ENCODE peak calls at places on chromosomes 16 and 17, in ten cellular contexts. One of them, this sample, is unnamed.

GRCh38 chr17:78783711-78784396 is 1.8 kb upstream of the CYTH1 start:
- ATAC-seq in psoas muscle: no peak
- ATAC-seq in activated CD8-positive, alpha-beta T cell treated with anti-CD3 and anti-CD28 coated beads, Interleukin-2, amount 10 ng/mL, durations not matched to agents 7 days and 5 days: no peak
- ATAC-seq in A549: no peak
- ATAC-seq in naive thymus-derived CD8-positive, alpha-beta T cell: no peak
- ATAC-seq in left colon: no peak
- ATAC-seq in heart right ventricle: no peak
- ATAC-seq in left cardiac atrium: no peak
- ATAC-seq in Right ventricle myocardium superior: no peak
- ATAC-seq in HCT116: no peak
- ATAC-seq in this sample: no peak

GRCh38 chr16:48157302-48157701 is 1.5 kb upstream of the ABCC12 start:
- ATAC-seq in left cardiac atrium: no peak
- ATAC-seq in activated CD8-positive, alpha-beta T cell treated with anti-CD3 and anti-CD28 coated beads, Interleukin-2, amount 10 ng/mL, durations not matched to agents 7 days and 5 days: no peak
- ATAC-seq in A549: no peak
- ATAC-seq in left colon: no peak
- ATAC-seq in psoas muscle: no peak
- ATAC-seq in HCT116: no peak
- ATAC-seq in heart right ventricle: no peak
- ATAC-seq in naive thymus-derived CD8-positive, alpha-beta T cell: no peak
- ATAC-seq in Right ventricle myocardium superior: no peak
- ATAC-seq in this sample: no peak

GRCh38 chr16:2250652-2251280 is 621 bp downstream of the ECI1 start:
- ATAC-seq in left cardiac atrium: no peak
- ATAC-seq in naive thymus-derived CD8-positive, alpha-beta T cell: no peak
- ATAC-seq in Right ventricle myocardium superior: no peak
- ATAC-seq in psoas muscle: peak; percentile 5
- ATAC-seq in A549: peak; percentile 7
- ATAC-seq in HCT116: peak; percentile 29
- ATAC-seq in left colon: peak; percentile 36
- ATAC-seq in heart right ventricle: no peak
- ATAC-seq in activated CD8-positive, alpha-beta T cell treated with anti-CD3 and anti-CD28 coated beads, Interleukin-2, amount 10 ng/mL, durations not matched to agents 7 days and 5 days: no peak
- ATAC-seq in this sample: peak; percentile 4

GRCh38 chr17:19867654-19868395 is at the start of gene ULK2:
- ATAC-seq in A549: peak; percentile 81
- ATAC-seq in Right ventricle myocardium superior: peak; percentile 89
- ATAC-seq in left colon: peak; percentile 87
- ATAC-seq in left cardiac atrium: peak; percentile 83
- ATAC-seq in naive thymus-derived CD8-positive, alpha-beta T cell: peak; percentile 68
- ATAC-seq in psoas muscle: peak; percentile 75
- ATAC-seq in activated CD8-positive, alpha-beta T cell treated with anti-CD3 and anti-CD28 coated beads, Interleukin-2, amount 10 ng/mL, durations not matched to agents 7 days and 5 days: peak; percentile 77
- ATAC-seq in heart right ventricle: peak; percentile 80
- ATAC-seq in HCT116: peak; percentile 81
- ATAC-seq in this sample: peak; percentile 80

GRCh38 chr17:35432176-35433074 is at the start of gene SLFN12:
- ATAC-seq in left cardiac atrium: peak; percentile 93
- ATAC-seq in naive thymus-derived CD8-positive, alpha-beta T cell: peak; percentile 92
- ATAC-seq in heart right ventricle: peak; percentile 91
- ATAC-seq in Right ventricle myocardium superior: peak; percentile 91
- ATAC-seq in HCT116: no peak
- ATAC-seq in A549: no peak
- ATAC-seq in psoas muscle: peak; percentile 47
- ATAC-seq in activated CD8-positive, alpha-beta T cell treated with anti-CD3 and anti-CD28 coated beads, Interleukin-2, amount 10 ng/mL, durations not matched to agents 7 days and 5 days: peak; percentile 73
- ATAC-seq in left colon: peak; percentile 56
- ATAC-seq in this sample: peak; percentile 90

GRCh38 chr16:69712277-69712676 is 14.1 kb downstream of the NQO1 start:
- ATAC-seq in A549: peak; percentile 4
- ATAC-seq in naive thymus-derived CD8-positive, alpha-beta T cell: no peak
- ATAC-seq in left colon: no peak
- ATAC-seq in psoas muscle: no peak
- ATAC-seq in heart right ventricle: no peak
- ATAC-seq in activated CD8-positive, alpha-beta T cell treated with anti-CD3 and anti-CD28 coated beads, Interleukin-2, amount 10 ng/mL, durations not matched to agents 7 days and 5 days: no peak
- ATAC-seq in left cardiac atrium: no peak
- ATAC-seq in Right ventricle myocardium superior: no peak
- ATAC-seq in HCT116: no peak
- ATAC-seq in this sample: no peak

GRCh38 chr17:61536417-61536955 is 54.5 kb downstream of the NACA2 start:
- ATAC-seq in heart right ventricle: no peak
- ATAC-seq in Right ventricle myocardium superior: no peak
- ATAC-seq in HCT116: no peak
- ATAC-seq in naive thymus-derived CD8-positive, alpha-beta T cell: no peak
- ATAC-seq in A549: no peak
- ATAC-seq in psoas muscle: no peak
- ATAC-seq in activated CD8-positive, alpha-beta T cell treated with anti-CD3 and anti-CD28 coated beads, Interleukin-2, amount 10 ng/mL, durations not matched to agents 7 days and 5 days: no peak
- ATAC-seq in left cardiac atrium: no peak
- ATAC-seq in left colon: no peak
- ATAC-seq in this sample: peak; percentile 31

GRCh38 chr17:60086822-60087591 is 8.3 kb upstream of the HEATR6 start:
- ATAC-seq in psoas muscle: peak; percentile 59
- ATAC-seq in A549: peak; percentile 54
- ATAC-seq in activated CD8-positive, alpha-beta T cell treated with anti-CD3 and anti-CD28 coated beads, Interleukin-2, amount 10 ng/mL, durations not matched to agents 7 days and 5 days: no peak
- ATAC-seq in HCT116: no peak
- ATAC-seq in left cardiac atrium: no peak
- ATAC-seq in naive thymus-derived CD8-positive, alpha-beta T cell: no peak
- ATAC-seq in Right ventricle myocardium superior: no peak
- ATAC-seq in left colon: no peak
- ATAC-seq in heart right ventricle: no peak
- ATAC-seq in this sample: peak; percentile 64

GRCh38 chr16:89001117-89002027 is 24.4 kb upstream of the CBFA2T3 start:
- ATAC-seq in naive thymus-derived CD8-positive, alpha-beta T cell: no peak
- ATAC-seq in A549: peak; percentile 18
- ATAC-seq in activated CD8-positive, alpha-beta T cell treated with anti-CD3 and anti-CD28 coated beads, Interleukin-2, amount 10 ng/mL, durations not matched to agents 7 days and 5 days: no peak
- ATAC-seq in HCT116: no peak
- ATAC-seq in psoas muscle: no peak
- ATAC-seq in left colon: no peak
- ATAC-seq in left cardiac atrium: no peak
- ATAC-seq in heart right ventricle: no peak
- ATAC-seq in Right ventricle myocardium superior: no peak
- ATAC-seq in this sample: no peak

GRCh38 chr16:19879241-19879792 is 5.3 kb downstream of the GPRC5B start:
- ATAC-seq in Right ventricle myocardium superior: peak; percentile 17
- ATAC-seq in left cardiac atrium: no peak
- ATAC-seq in left colon: no peak
- ATAC-seq in HCT116: no peak
- ATAC-seq in activated CD8-positive, alpha-beta T cell treated with anti-CD3 and anti-CD28 coated beads, Interleukin-2, amount 10 ng/mL, durations not matched to agents 7 days and 5 days: no peak
- ATAC-seq in A549: no peak
- ATAC-seq in naive thymus-derived CD8-positive, alpha-beta T cell: no peak
- ATAC-seq in heart right ventricle: no peak
- ATAC-seq in psoas muscle: peak; percentile 42
- ATAC-seq in this sample: peak; percentile 40

GRCh38 chr16:2432801-2433505 is 3.7 kb downstream of the CCNF start:
- ATAC-seq in Right ventricle myocardium superior: no peak
- ATAC-seq in activated CD8-positive, alpha-beta T cell treated with anti-CD3 and anti-CD28 coated beads, Interleukin-2, amount 10 ng/mL, durations not matched to agents 7 days and 5 days: no peak
- ATAC-seq in psoas muscle: no peak
- ATAC-seq in heart right ventricle: no peak
- ATAC-seq in A549: no peak
- ATAC-seq in left cardiac atrium: no peak
- ATAC-seq in left colon: no peak
- ATAC-seq in HCT116: no peak
- ATAC-seq in naive thymus-derived CD8-positive, alpha-beta T cell: no peak
- ATAC-seq in this sample: no peak

GRCh38 chr16:11677959-11678881 is 10.0 kb downstream of the SNN start:
- ATAC-seq in psoas muscle: no peak
- ATAC-seq in HCT116: no peak
- ATAC-seq in naive thymus-derived CD8-positive, alpha-beta T cell: no peak
- ATAC-seq in heart right ventricle: no peak
- ATAC-seq in left cardiac atrium: no peak
- ATAC-seq in activated CD8-positive, alpha-beta T cell treated with anti-CD3 and anti-CD28 coated beads, Interleukin-2, amount 10 ng/mL, durations not matched to agents 7 days and 5 days: no peak
- ATAC-seq in A549: no peak
- ATAC-seq in Right ventricle myocardium superior: no peak
- ATAC-seq in left colon: no peak
- ATAC-seq in this sample: no peak

GRCh38 chr17:47966079-47966519 is 4.8 kb upstream of the CDK5RAP3 start:
- ATAC-seq in A549: no peak
- ATAC-seq in Right ventricle myocardium superior: no peak
- ATAC-seq in HCT116: no peak
- ATAC-seq in left cardiac atrium: no peak
- ATAC-seq in heart right ventricle: no peak
- ATAC-seq in activated CD8-positive, alpha-beta T cell treated with anti-CD3 and anti-CD28 coated beads, Interleukin-2, amount 10 ng/mL, durations not matched to agents 7 days and 5 days: no peak
- ATAC-seq in psoas muscle: no peak
- ATAC-seq in left colon: peak; percentile 68
- ATAC-seq in naive thymus-derived CD8-positive, alpha-beta T cell: no peak
- ATAC-seq in this sample: no peak

GRCh38 chr16:23943604-23944003 is 107.8 kb downstream of the PRKCB start:
- ATAC-seq in HCT116: no peak
- ATAC-seq in left colon: no peak
- ATAC-seq in psoas muscle: no peak
- ATAC-seq in A549: no peak
- ATAC-seq in activated CD8-positive, alpha-beta T cell treated with anti-CD3 and anti-CD28 coated beads, Interleukin-2, amount 10 ng/mL, durations not matched to agents 7 days and 5 days: no peak
- ATAC-seq in Right ventricle myocardium superior: no peak
- ATAC-seq in left cardiac atrium: no peak
- ATAC-seq in naive thymus-derived CD8-positive, alpha-beta T cell: no peak
- ATAC-seq in heart right ventricle: no peak
- ATAC-seq in this sample: no peak

GRCh38 chr16:66502020-66502913 is 47.7 kb downstream of the TK2 start:
- ATAC-seq in A549: peak; percentile 79
- ATAC-seq in HCT116: no peak
- ATAC-seq in heart right ventricle: no peak
- ATAC-seq in left colon: no peak
- ATAC-seq in activated CD8-positive, alpha-beta T cell treated with anti-CD3 and anti-CD28 coated beads, Interleukin-2, amount 10 ng/mL, durations not matched to agents 7 days and 5 days: no peak
- ATAC-seq in naive thymus-derived CD8-positive, alpha-beta T cell: no peak
- ATAC-seq in psoas muscle: peak; percentile 39
- ATAC-seq in Right ventricle myocardium superior: peak; percentile 90
- ATAC-seq in left cardiac atrium: peak; percentile 91
- ATAC-seq in this sample: no peak

GRCh38 chr17:58399974-58400373 is 17.4 kb downstream of the RNF43 start:
- ATAC-seq in left cardiac atrium: no peak
- ATAC-seq in naive thymus-derived CD8-positive, alpha-beta T cell: no peak
- ATAC-seq in left colon: no peak
- ATAC-seq in HCT116: peak; percentile 39
- ATAC-seq in psoas muscle: no peak
- ATAC-seq in A549: no peak
- ATAC-seq in heart right ventricle: no peak
- ATAC-seq in activated CD8-positive, alpha-beta T cell treated with anti-CD3 and anti-CD28 coated beads, Interleukin-2, amount 10 ng/mL, durations not matched to agents 7 days and 5 days: no peak
- ATAC-seq in Right ventricle myocardium superior: no peak
- ATAC-seq in this sample: no peak

GRCh38 chr16:53024045-53024444 is 28.7 kb downstream of the CHD9NB start:
- ATAC-seq in A549: no peak
- ATAC-seq in Right ventricle myocardium superior: no peak
- ATAC-seq in HCT116: no peak
- ATAC-seq in left colon: no peak
- ATAC-seq in activated CD8-positive, alpha-beta T cell treated with anti-CD3 and anti-CD28 coated beads, Interleukin-2, amount 10 ng/mL, durations not matched to agents 7 days and 5 days: no peak
- ATAC-seq in heart right ventricle: no peak
- ATAC-seq in psoas muscle: no peak
- ATAC-seq in naive thymus-derived CD8-positive, alpha-beta T cell: no peak
- ATAC-seq in left cardiac atrium: no peak
- ATAC-seq in this sample: no peak

GRCh38 chr17:69325518-69326301 is 1.2 kb downstream of the ABCA5 start:
- ATAC-seq in HCT116: no peak
- ATAC-seq in Right ventricle myocardium superior: no peak
- ATAC-seq in A549: no peak
- ATAC-seq in left colon: peak; percentile 47
- ATAC-seq in naive thymus-derived CD8-positive, alpha-beta T cell: no peak
- ATAC-seq in activated CD8-positive, alpha-beta T cell treated with anti-CD3 and anti-CD28 coated beads, Interleukin-2, amount 10 ng/mL, durations not matched to agents 7 days and 5 days: no peak
- ATAC-seq in heart right ventricle: no peak
- ATAC-seq in left cardiac atrium: no peak
- ATAC-seq in psoas muscle: no peak
- ATAC-seq in this sample: peak; percentile 27

GRCh38 chr17:36612323-36612722 is 10.9 kb downstream of the MRM1 start:
- ATAC-seq in heart right ventricle: no peak
- ATAC-seq in psoas muscle: no peak
- ATAC-seq in Right ventricle myocardium superior: no peak
- ATAC-seq in HCT116: no peak
- ATAC-seq in left cardiac atrium: no peak
- ATAC-seq in naive thymus-derived CD8-positive, alpha-beta T cell: no peak
- ATAC-seq in left colon: no peak
- ATAC-seq in A549: no peak
- ATAC-seq in activated CD8-positive, alpha-beta T cell treated with anti-CD3 and anti-CD28 coated beads, Interleukin-2, amount 10 ng/mL, durations not matched to agents 7 days and 5 days: no peak
- ATAC-seq in this sample: no peak

GRCh38 chr16:89153848-89154271 is 17.7 kb upstream of the CDH15 start:
- ATAC-seq in Right ventricle myocardium superior: no peak
- ATAC-seq in left cardiac atrium: no peak
- ATAC-seq in naive thymus-derived CD8-positive, alpha-beta T cell: no peak
- ATAC-seq in heart right ventricle: no peak
- ATAC-seq in A549: peak; percentile 13
- ATAC-seq in HCT116: peak; percentile 31
- ATAC-seq in psoas muscle: no peak
- ATAC-seq in activated CD8-positive, alpha-beta T cell treated with anti-CD3 and anti-CD28 coated beads, Interleukin-2, amount 10 ng/mL, durations not matched to agents 7 days and 5 days: no peak
- ATAC-seq in left colon: peak; percentile 29
- ATAC-seq in this sample: no peak

GRCh38 chr17:33686171-33686570 is 393.1 kb upstream of the ASIC2 start:
- ATAC-seq in activated CD8-positive, alpha-beta T cell treated with anti-CD3 and anti-CD28 coated beads, Interleukin-2, amount 10 ng/mL, durations not matched to agents 7 days and 5 days: no peak
- ATAC-seq in left colon: no peak
- ATAC-seq in naive thymus-derived CD8-positive, alpha-beta T cell: no peak
- ATAC-seq in heart right ventricle: no peak
- ATAC-seq in A549: peak; percentile 69
- ATAC-seq in HCT116: no peak
- ATAC-seq in left cardiac atrium: no peak
- ATAC-seq in psoas muscle: no peak
- ATAC-seq in Right ventricle myocardium superior: no peak
- ATAC-seq in this sample: no peak

GRCh38 chr17:62680541-62681052 is 53.1 kb downstream of the MRC2 start:
- ATAC-seq in Right ventricle myocardium superior: no peak
- ATAC-seq in activated CD8-positive, alpha-beta T cell treated with anti-CD3 and anti-CD28 coated beads, Interleukin-2, amount 10 ng/mL, durations not matched to agents 7 days and 5 days: no peak
- ATAC-seq in naive thymus-derived CD8-positive, alpha-beta T cell: no peak
- ATAC-seq in psoas muscle: no peak
- ATAC-seq in HCT116: no peak
- ATAC-seq in A549: no peak
- ATAC-seq in left colon: peak; percentile 93
- ATAC-seq in left cardiac atrium: peak; percentile 13
- ATAC-seq in heart right ventricle: peak; percentile 12
- ATAC-seq in this sample: no peak

GRCh38 chr17:77501751-77502625 is 361.2 kb downstream of the SEC14L1 start:
- ATAC-seq in heart right ventricle: no peak
- ATAC-seq in Right ventricle myocardium superior: no peak
- ATAC-seq in naive thymus-derived CD8-positive, alpha-beta T cell: no peak
- ATAC-seq in HCT116: no peak
- ATAC-seq in left colon: no peak
- ATAC-seq in left cardiac atrium: no peak
- ATAC-seq in activated CD8-positive, alpha-beta T cell treated with anti-CD3 and anti-CD28 coated beads, Interleukin-2, amount 10 ng/mL, durations not matched to agents 7 days and 5 days: no peak
- ATAC-seq in A549: no peak
- ATAC-seq in psoas muscle: no peak
- ATAC-seq in this sample: no peak

GRCh38 chr16:10938321-10938720 is 3.9 kb downstream of the DEXI start:
- ATAC-seq in left colon: peak; percentile 21
- ATAC-seq in activated CD8-positive, alpha-beta T cell treated with anti-CD3 and anti-CD28 coated beads, Interleukin-2, amount 10 ng/mL, durations not matched to agents 7 days and 5 days: no peak
- ATAC-seq in A549: no peak
- ATAC-seq in naive thymus-derived CD8-positive, alpha-beta T cell: no peak
- ATAC-seq in psoas muscle: peak; percentile 27
- ATAC-seq in HCT116: no peak
- ATAC-seq in Right ventricle myocardium superior: no peak
- ATAC-seq in left cardiac atrium: no peak
- ATAC-seq in heart right ventricle: no peak
- ATAC-seq in this sample: no peak

GRCh38 chr17:79741751-79742588 is 11.2 kb downstream of the ENPP7 start:
- ATAC-seq in HCT116: peak; percentile 87
- ATAC-seq in activated CD8-positive, alpha-beta T cell treated with anti-CD3 and anti-CD28 coated beads, Interleukin-2, amount 10 ng/mL, durations not matched to agents 7 days and 5 days: peak; percentile 67
- ATAC-seq in Right ventricle myocardium superior: peak; percentile 81
- ATAC-seq in heart right ventricle: peak; percentile 56
- ATAC-seq in naive thymus-derived CD8-positive, alpha-beta T cell: peak; percentile 63
- ATAC-seq in A549: peak; percentile 85
- ATAC-seq in left colon: peak; percentile 71
- ATAC-seq in left cardiac atrium: peak; percentile 70
- ATAC-seq in psoas muscle: peak; percentile 70
- ATAC-seq in this sample: peak; percentile 82

GRCh38 chr16:67260426-67261063 is 11.8 kb downstream of the SLC9A5 start:
- ATAC-seq in psoas muscle: peak; percentile 94
- ATAC-seq in Right ventricle myocardium superior: peak; percentile 84
- ATAC-seq in naive thymus-derived CD8-positive, alpha-beta T cell: no peak
- ATAC-seq in activated CD8-positive, alpha-beta T cell treated with anti-CD3 and anti-CD28 coated beads, Interleukin-2, amount 10 ng/mL, durations not matched to agents 7 days and 5 days: peak; percentile 54
- ATAC-seq in heart right ventricle: peak; percentile 61
- ATAC-seq in left colon: peak; percentile 91
- ATAC-seq in A549: peak; percentile 75
- ATAC-seq in HCT116: peak; percentile 79
- ATAC-seq in left cardiac atrium: peak; percentile 70
- ATAC-seq in this sample: peak; percentile 81

GRCh38 chr16:80994451-80994850 is 12.2 kb downstream of the CMC2 start:
- ATAC-seq in A549: peak; percentile 30
- ATAC-seq in Right ventricle myocardium superior: no peak
- ATAC-seq in psoas muscle: no peak
- ATAC-seq in left cardiac atrium: no peak
- ATAC-seq in heart right ventricle: no peak
- ATAC-seq in activated CD8-positive, alpha-beta T cell treated with anti-CD3 and anti-CD28 coated beads, Interleukin-2, amount 10 ng/mL, durations not matched to agents 7 days and 5 days: no peak
- ATAC-seq in HCT116: peak; percentile 63
- ATAC-seq in naive thymus-derived CD8-positive, alpha-beta T cell: no peak
- ATAC-seq in left colon: peak; percentile 82
- ATAC-seq in this sample: peak; percentile 19

GRCh38 chr17:16215965-16216316 is 607 bp upstream of the NCOR1 start:
- ATAC-seq in psoas muscle: peak; percentile 43
- ATAC-seq in A549: no peak
- ATAC-seq in Right ventricle myocardium superior: peak; percentile 15
- ATAC-seq in HCT116: peak; percentile 4
- ATAC-seq in heart right ventricle: peak; percentile 14
- ATAC-seq in left colon: peak; percentile 45
- ATAC-seq in left cardiac atrium: peak; percentile 7
- ATAC-seq in activated CD8-positive, alpha-beta T cell treated with anti-CD3 and anti-CD28 coated beads, Interleukin-2, amount 10 ng/mL, durations not matched to agents 7 days and 5 days: no peak
- ATAC-seq in naive thymus-derived CD8-positive, alpha-beta T cell: no peak
- ATAC-seq in this sample: no peak

This sample was measured in SK-N-SH treated with all-trans-retinoic acid at 6 μM for 48 hours.